ENCODE peak calls at places on chromosome 1, in ten cellular contexts. B, J, F, C, D, O, G, V, Z and M are unnamed samples. For H3K9me3, the result is how much of the 10 kb centered on the place peaks cover.

GRCh38 chr1:92599184-92599583 is 112.5 kb upstream of the GFI1 start:
- DNase-seq in B (no peak), J (no peak), F (no peak), C (no peak), D (no peak), O (no peak), G (no peak), V (peak), Z (no peak), M (no peak)

GRCh38 chr1:181551249-181551648 is 67.9 kb downstream of the CACNA1E start:
- DNase-seq in B (no peak), J (no peak), F (no peak), C (no peak), D (no peak), O (no peak), G (peak), V (no peak), Z (no peak), M (no peak)

GRCh38 chr1:7253118-7253480 is 467.8 kb downstream of the CAMTA1 start:
- DNase-seq in B (no peak), J (no peak), F (no peak), C (no peak), D (no peak), O (no peak), G (no peak), V (no peak), Z (no peak), M (no peak)

GRCh38 chr1:179447489-179447888 is 81.7 kb downstream of the AXDND1 start:
- DNase-seq in B (no peak), J (no peak), F (no peak), C (no peak), D (no peak), O (no peak), G (no peak), V (peak), Z (no peak), M (peak)

GRCh38 chr1:22709891-22710687 is 550 bp upstream of the EPHB2 start:
- DNase-seq in B (no peak), J (no peak), F (peak), C (no peak), D (no peak), O (no peak), G (peak), V (peak), Z (peak), M (peak)

GRCh38 chr1:178951600-178951999 is 74.1 kb upstream of the FAM20B start:
- DNase-seq in B (no peak), J (peak), F (no peak), C (no peak), D (no peak), O (no peak), G (no peak), V (no peak), Z (no peak), M (no peak)

GRCh38 chr1:152502496-152503180 is 8.0 kb upstream of the LCE5A start:
- DNase-seq in B (no peak), J (no peak), F (no peak), C (no peak), D (no peak), O (no peak), G (no peak), V (peak), Z (no peak), M (no peak)

GRCh38 chr1:151166506-151166956 is 587 bp downstream of the SCNM1 start:
- DNase-seq in B (no peak), J (no peak), F (peak), C (no peak), D (no peak), O (no peak), G (peak), V (peak), Z (no peak), M (no peak)

GRCh38 chr1:151975311-151976014 is 18.2 kb downstream of the S100A10 start:
- DNase-seq in B (no peak), J (no peak), F (no peak), C (no peak), D (no peak), O (no peak), G (no peak), V (peak), Z (no peak), M (no peak)

GRCh38 chr1:91783423-91784162 is 102.4 kb downstream of the TGFBR3 start:
- DNase-seq in B (no peak), J (no peak), F (no peak), C (no peak), D (no peak), O (no peak), G (no peak), V (peak), Z (no peak), M (no peak)

GRCh38 chr1:184393924-184394323 is 7.1 kb downstream of the C1orf21 start:
- DNase-seq in B (no peak), J (no peak), F (no peak), C (no peak), D (no peak), O (no peak), G (no peak), V (no peak), Z (no peak), M (no peak)

GRCh38 chr1:213443415-213443814 is 392.4 kb downstream of the RPS6KC1 start:
- DNase-seq in B (no peak), J (no peak), F (no peak), C (no peak), D (no peak), O (no peak), G (no peak), V (no peak), Z (no peak), M (no peak)

GRCh38 chr1:84598846-84599741 is 24.9 kb upstream of the CTBS start:
- DNase-seq in B (no peak), J (no peak), F (no peak), C (no peak), D (no peak), O (no peak), G (no peak), V (no peak), Z (no peak), M (no peak)

GRCh38 chr1:244084763-244085162 is 33.7 kb downstream of the ZBTB18 start:
- DNase-seq in B (no peak), J (no peak), F (no peak), C (no peak), D (no peak), O (no peak), G (no peak), V (no peak), Z (no peak), M (no peak)

GRCh38 chr1:12475947-12476346 is 142.1 kb downstream of the DHRS3 start:
- DNase-seq in B (no peak), J (no peak), F (no peak), C (no peak), D (no peak), O (no peak), G (no peak), V (peak), Z (no peak), M (no peak)

GRCh38 chr1:210654176-210654786 is 325.6 kb downstream of the HHAT start:
- DNase-seq in B (no peak), J (no peak), F (no peak), C (no peak), D (no peak), O (no peak), G (no peak), V (peak), Z (no peak), M (no peak)

GRCh38 chr1:99814373-99814900 is 35.7 kb upstream of the AGL start:
- DNase-seq in B (no peak), J (no peak), F (no peak), C (no peak), D (no peak), O (no peak), G (no peak), V (no peak), Z (no peak), M (no peak)

GRCh38 chr1:227913446-227913968 is 34.2 kb downstream of the WNT9A start:
- DNase-seq in B (no peak), J (no peak), F (no peak), C (no peak), D (no peak), O (peak), G (no peak), V (no peak), Z (no peak), M (no peak)

GRCh38 chr1:218664385-218665170 is 319.4 kb downstream of the TGFB2 start:
- DNase-seq in B (no peak), J (no peak), F (no peak), C (no peak), D (no peak), O (no peak), G (no peak), V (peak), Z (no peak), M (no peak)

GRCh38 chr1:23114424-23115079 is 54.1 kb downstream of the LUZP1 start:
- DNase-seq in B (no peak), J (no peak), F (no peak), C (no peak), D (no peak), O (no peak), G (no peak), V (no peak), Z (no peak), M (no peak)

GRCh38 chr1:233859446-233859845 is 45.0 kb upstream of the SLC35F3 start:
- DNase-seq in B (no peak), J (no peak), F (no peak), C (no peak), D (no peak), O (no peak), G (no peak), V (no peak), Z (no peak), M (no peak)

GRCh38 chr1:22584001-22584557 is 20.8 kb downstream of the EPHA8 start:
- DNase-seq in B (no peak), J (no peak), F (no peak), C (no peak), D (no peak), O (no peak), G (no peak), V (no peak), Z (no peak), M (no peak)

GRCh38 chr1:77975386-77975785 is 3.5 kb downstream of the FUBP1 start:
- DNase-seq in B (no peak), J (no peak), F (no peak), C (no peak), D (no peak), O (no peak), G (no peak), V (no peak), Z (no peak), M (no peak)

GRCh38 chr1:203839081-203839480 is 22.3 kb upstream of the SNRPE start:
- DNase-seq in B (no peak), J (no peak), F (no peak), C (no peak), D (no peak), O (no peak), G (peak), V (peak), Z (no peak), M (no peak)

GRCh38 chr1:199422206-199422605 is 605.3 kb upstream of the NR5A2 start:
- DNase-seq in B (no peak), J (no peak), F (no peak), C (no peak), D (no peak), O (no peak), G (no peak), V (peak), Z (no peak), M (peak)

GRCh38 chr1:30757196-30757949 is at the start of gene LAPTM5:
- DNase-seq in B (peak), J (peak), F (no peak), C (no peak), D (peak), O (peak), G (peak), V (no peak), Z (peak), M (no peak)

GRCh38 chr1:19921310-19921709 is 2.1 kb downstream of the PLA2G2E start:
- DNase-seq in B (no peak), J (no peak), F (no peak), C (peak), D (no peak), O (no peak), G (peak), V (no peak), Z (no peak), M (no peak)

GRCh38 chr1:87331319-87332269 is 2.9 kb downstream of the LMO4 start:
- DNase-seq in B (peak), J (peak), F (peak), C (peak), D (peak), O (peak), G (peak), V (peak), Z (peak), M (peak)

DNA sequence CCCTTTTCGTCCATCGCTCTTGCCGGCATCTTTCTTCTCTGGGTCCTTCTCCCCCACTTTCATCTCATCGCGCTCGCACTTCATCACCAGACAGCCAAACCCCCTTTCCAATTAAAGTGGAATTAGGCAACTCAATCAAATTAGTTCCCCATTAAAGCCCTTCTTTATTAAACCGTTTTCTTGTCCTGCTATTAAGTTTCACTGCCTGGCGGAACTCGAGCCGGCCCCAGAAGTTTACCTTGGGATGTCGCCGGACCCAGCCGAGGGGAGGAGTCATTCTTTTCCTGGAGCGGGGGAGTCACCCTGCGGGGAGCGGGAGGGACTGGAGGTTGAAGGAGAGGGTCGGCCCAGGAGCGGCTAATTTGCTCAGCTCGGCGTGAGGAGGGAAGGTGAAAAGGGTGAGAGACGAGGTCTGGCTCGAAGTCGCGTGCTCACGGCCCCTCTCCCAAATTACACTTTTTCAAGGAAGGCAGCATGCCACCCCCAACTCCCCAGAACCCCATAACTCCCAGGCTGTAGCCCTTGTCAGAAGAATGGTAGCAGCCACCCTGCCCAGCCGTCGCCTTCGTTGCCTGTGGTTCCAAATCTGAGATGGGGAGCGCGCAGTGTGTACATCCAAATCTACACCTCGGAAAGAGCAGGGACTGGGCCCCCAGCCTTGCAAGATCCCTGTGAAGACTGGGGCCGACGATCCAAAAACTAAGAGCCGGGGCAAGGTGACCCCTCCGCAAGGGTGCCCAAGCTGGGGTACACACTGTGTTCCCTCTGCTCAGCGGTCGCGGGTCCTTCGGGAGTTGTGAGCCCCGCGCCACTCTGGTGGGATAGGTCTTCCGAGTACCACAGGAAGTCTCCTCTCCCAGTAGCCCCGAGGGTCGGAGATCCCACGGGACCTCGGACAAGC is 6.4 kb downstream of the DMRTA2 start:
- DNase-seq in B (no peak), J (no peak), F (no peak), C (no peak), D (no peak), O (no peak), G (no peak), V (no peak), Z (no peak), M (no peak)
- H3K9me3 ChIP-seq in B (under half), J (under half), F (under half), C (under half), D (under half), O (under half), G (under half), V (under half), Z (under half), M (under half)

DNA sequence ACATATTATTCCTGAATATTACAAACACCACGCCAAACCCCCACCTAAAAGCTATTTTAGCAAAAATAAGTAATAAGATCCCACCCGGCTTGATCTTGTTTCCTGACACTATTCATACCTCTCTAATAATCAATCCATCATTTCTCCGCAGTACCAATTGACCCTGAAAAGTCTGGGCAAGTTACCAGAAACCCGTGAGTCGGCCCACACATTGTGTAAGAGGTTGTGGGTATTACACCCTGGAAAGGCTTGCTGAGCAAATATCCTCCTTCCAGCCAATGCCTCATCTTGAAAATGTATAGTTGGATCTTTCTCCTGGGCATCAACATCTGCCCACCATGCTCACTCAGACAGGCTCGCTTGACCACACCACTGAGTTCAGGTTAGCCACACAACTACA is 451.0 kb downstream of the TTLL7 start:
- DNase-seq in B (no peak), J (no peak), F (peak), C (no peak), D (no peak), O (no peak), G (no peak), V (no peak), Z (no peak), M (no peak)
- H3K9me3 ChIP-seq in B (under half), J (under half), F (under half), C (under half), D (under half), O (under half), G (under half), V (under half), Z (under half), M (under half)

DNA sequence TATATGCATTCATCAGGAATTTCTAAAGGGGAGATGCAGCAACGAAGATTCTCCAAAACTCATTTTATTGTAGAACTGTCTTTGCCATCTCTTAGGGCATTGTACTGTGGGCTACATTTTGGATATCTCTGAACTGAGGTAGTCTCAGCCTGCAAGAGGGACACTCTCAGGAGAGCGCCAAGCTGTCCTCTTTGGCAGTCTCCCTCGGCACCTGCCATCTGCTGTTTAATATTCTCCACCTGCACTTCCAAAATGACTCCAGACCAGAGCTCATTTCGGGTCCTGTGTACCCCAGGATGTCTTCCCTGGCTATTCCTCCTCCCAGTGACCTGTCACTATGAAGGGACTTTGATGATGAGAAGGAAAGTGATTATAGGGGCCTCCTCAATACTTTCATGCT is 356.3 kb upstream of the C1orf174 start:
- DNase-seq in B (no peak), J (no peak), F (no peak), C (no peak), D (no peak), O (no peak), G (no peak), V (no peak), Z (no peak), M (no peak)
- H3K9me3 ChIP-seq in B (under half), J (under half), F (under half), C (under half), D (under half), O (under half), G (under half), V (under half), Z (under half), M (under half)

DNA sequence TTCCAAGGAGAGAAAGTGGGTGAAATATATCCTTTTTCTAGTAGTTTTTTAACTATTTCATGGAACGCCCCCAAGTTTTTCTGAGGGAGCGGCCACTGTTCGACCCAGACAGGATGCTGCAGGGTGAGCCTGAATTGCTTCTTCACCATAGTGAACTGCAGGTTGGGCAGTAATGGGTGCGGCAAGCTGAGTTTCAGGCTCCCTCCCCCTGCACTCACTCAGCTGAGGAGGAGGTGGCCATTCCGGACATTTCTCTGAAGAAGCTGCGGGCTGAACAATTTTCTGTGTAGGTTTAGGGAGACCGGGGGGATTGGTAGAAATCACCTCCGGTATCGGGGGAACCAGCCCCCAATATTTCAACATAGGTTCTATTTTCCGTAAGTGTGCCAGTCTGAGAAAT is 8.2 kb downstream of the DAP3 start:
- DNase-seq in B (no peak), J (no peak), F (no peak), C (no peak), D (no peak), O (no peak), G (no peak), V (no peak), Z (no peak), M (no peak)
- H3K9me3 ChIP-seq in B (under half), J (under half), F (under half), C (under half), D (under half), O (under half), G (under half), V (under half), Z (under half), M (under half)

GRCh38 chr1:4599951-4600481 is 54.4 kb upstream of the AJAP1 start:
- DNase-seq in B (no peak), J (peak), F (no peak), C (peak), D (no peak), O (no peak), G (no peak), V (no peak), Z (no peak), M (no peak)
- H3K9me3 ChIP-seq in B (under half), J (under half), F (under half), C (under half), D (under half), O (under half), G (under half), V (under half), Z (under half), M (under half)

GRCh38 chr1:82775402-82776000 is 974.8 kb downstream of the ADGRL2 start:
- DNase-seq in B (no peak), J (no peak), F (peak), C (peak), D (peak), O (peak), G (peak), V (peak), Z (no peak), M (peak)
- H3K9me3 ChIP-seq in B (under half), J (under half), F (under half), C (under half), D (under half), O (under half), G (under half), V (under half), Z (under half), M (under half)

DNA sequence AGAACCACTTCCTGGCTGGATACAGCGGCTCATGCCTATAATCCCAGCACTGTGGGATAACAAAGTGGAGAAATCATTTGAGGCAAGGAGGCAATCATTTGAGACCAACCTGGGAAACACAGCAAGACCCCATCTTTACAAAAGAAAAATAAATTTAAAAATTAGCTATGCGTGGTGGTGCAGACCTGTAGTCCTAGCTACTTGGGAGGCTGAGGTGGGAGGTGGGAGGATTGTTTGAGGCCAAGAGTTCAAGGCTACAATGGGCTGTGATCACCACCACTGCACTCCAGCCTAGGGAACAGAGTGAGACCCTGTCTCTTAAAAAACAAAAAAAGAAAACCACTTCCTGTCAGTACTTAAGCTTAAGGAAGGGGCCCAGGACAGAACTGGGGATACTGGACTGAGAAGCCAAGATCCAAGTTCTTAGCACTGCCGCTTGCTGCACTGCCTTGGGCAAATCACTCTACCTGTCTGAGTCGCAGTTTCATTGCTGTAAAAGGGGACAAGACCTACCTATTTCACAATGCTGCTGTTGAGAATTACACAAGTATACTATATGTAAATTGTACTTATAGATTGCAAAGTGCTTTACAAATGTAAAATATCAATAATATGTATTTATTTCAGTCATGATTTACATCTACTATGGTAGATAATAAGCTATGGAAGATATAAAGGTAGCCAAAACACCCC is 154.9 kb downstream of the RERE start:
- DNase-seq in B (no peak), J (no peak), F (no peak), C (no peak), D (no peak), O (no peak), G (no peak), V (no peak), Z (no peak), M (no peak)
- H3K9me3 ChIP-seq in B (under half), J (under half), F (under half), C (under half), D (under half), O (under half), G (under half), V (under half), Z (under half), M (under half)

GRCh38 chr1:2955652-2956051 is 65.6 kb upstream of the ACTRT2 start:
- DNase-seq in B (no peak), J (no peak), F (peak), C (no peak), D (no peak), O (no peak), G (no peak), V (no peak), Z (no peak), M (no peak)
- H3K9me3 ChIP-seq in B (under half), J (under half), F (under half), C (under half), D (under half), O (under half), G (under half), V (under half), Z (under half), M (under half)